ENCODE peak calls at places on chromosomes 16 and 17, in ten cellular contexts. W, L, N, C, F, E, H, K, D and V are unnamed samples.

GRCh38 chr17:74140282-74140681 is 63.2 kb upstream of the RPL38 start:
- DNase-seq in L (no peak), N (no peak), K (no peak), H (no peak), C (no peak), E (no peak), W (no peak), F (no peak), D (no peak), V (no peak)

GRCh38 chr17:4233668-4234258 is 30.0 kb downstream of the ANKFY1 start:
- DNase-seq in K (no peak), N (no peak), D (no peak), W (no peak), C (no peak), F (no peak), H (no peak), L (no peak), E (no peak), V (no peak)

GRCh38 chr16:19138601-19139000 is 24.8 kb downstream of the ITPRIPL2 start:
- DNase-seq in F (no peak), D (no peak), K (no peak), E (no peak), W (peak; percentile 66), L (no peak), H (peak; percentile 94), N (peak; percentile 96), C (peak; percentile 72), V (no peak)

GRCh38 chr16:9522589-9522988 is 431.1 kb downstream of the HAPSTR1 start:
- DNase-seq in K (no peak), H (no peak), L (no peak), W (no peak), N (no peak), C (no peak), F (no peak), E (no peak), D (no peak), V (no peak)

GRCh38 chr16:14013571-14014283 is 57.4 kb upstream of the MRTFB start:
- DNase-seq in D (peak; percentile 70), W (peak; percentile 42), E (no peak), C (no peak), F (no peak), L (no peak), K (no peak), N (peak; percentile 65), H (no peak), V (no peak)

GRCh38 chr17:61139219-61139618 is 260.4 kb upstream of the TBX2 start:
- DNase-seq in H (peak; percentile 74), N (no peak), L (peak; percentile 23), K (no peak), W (no peak), C (no peak), E (peak; percentile 15), F (peak; percentile 88), D (no peak), V (no peak)

GRCh38 chr17:72092710-72093322 is 28.0 kb upstream of the SOX9 start:
- DNase-seq in K (no peak), N (no peak), D (no peak), W (no peak), H (no peak), C (no peak), L (no peak), F (no peak), E (no peak), V (no peak)

GRCh38 chr16:73483076-73483791 is 435.3 kb upstream of the ZFHX3 start:
- DNase-seq in L (no peak), F (no peak), H (no peak), C (no peak), E (no peak), K (no peak), W (no peak), D (no peak), N (no peak), V (no peak)

GRCh38 chr16:149024-149675 is 3.3 kb upstream of the HBZ start:
- DNase-seq in L (no peak), H (no peak), E (no peak), K (no peak), N (no peak), F (no peak), C (no peak), W (no peak), D (peak; percentile 17), V (no peak)

GRCh38 chr17:78645421-78646295 is 68.5 kb upstream of the DNAH17 start:
- DNase-seq in N (peak; percentile 29), D (no peak), H (peak; percentile 46), E (peak; percentile 48), K (no peak), W (peak; percentile 78), F (peak; percentile 31), L (peak; percentile 25), C (peak; percentile 90), V (peak; percentile 88)

GRCh38 chr16:66152841-66153525 is 213.5 kb upstream of the CDH5 start:
- DNase-seq in W (no peak), C (no peak), E (no peak), H (no peak), D (peak; percentile 23), L (no peak), F (no peak), N (no peak), K (no peak), V (no peak)

GRCh38 chr17:4007346-4008081 is 43.3 kb upstream of the ATP2A3 start:
- DNase-seq in C (no peak), W (no peak), N (no peak), F (no peak), H (no peak), D (no peak), E (no peak), L (no peak), K (no peak), V (no peak)

GRCh38 chr16:72902276-72902675 is 145.7 kb downstream of the ZFHX3 start:
- DNase-seq in N (no peak), L (no peak), D (no peak), H (no peak), W (no peak), F (no peak), C (no peak), K (no peak), E (no peak), V (no peak)

GRCh38 chr17:78741644-78742284 is 40.3 kb downstream of the CYTH1 start:
- DNase-seq in K (no peak), L (no peak), N (no peak), E (no peak), H (no peak), W (no peak), D (no peak), C (no peak), F (no peak), V (no peak)

GRCh38 chr16:31301708-31302400 is 42.1 kb downstream of the ITGAM start:
- DNase-seq in K (no peak), C (no peak), W (no peak), H (no peak), F (peak; percentile 90), D (no peak), E (no peak), N (no peak), L (no peak), V (no peak)

GRCh38 chr17:16352838-16353701 is at the start of gene CENPV:
- DNase-seq in L (peak; percentile 53), C (peak; percentile 66), E (peak; percentile 63), F (peak; percentile 18), N (no peak), H (peak; percentile 42), W (peak; percentile 40), D (no peak), K (peak; percentile 59), V (peak; percentile 73)

GRCh38 chr16:17108596-17108995 is 362.2 kb downstream of the XYLT1 start:
- DNase-seq in F (no peak), L (no peak), K (no peak), C (no peak), W (no peak), H (no peak), D (no peak), E (no peak), N (no peak), V (no peak)

GRCh38 chr17:30176845-30177244 is 58.7 kb downstream of the SLC6A4 start:
- DNase-seq in K (no peak), C (no peak), F (no peak), N (no peak), D (no peak), H (no peak), W (no peak), L (no peak), E (no peak), V (no peak)

GRCh38 chr17:34442387-34443111 is 79.5 kb upstream of the CCL1 start:
- DNase-seq in E (no peak), C (no peak), N (no peak), D (no peak), W (no peak), H (no peak), F (no peak), L (no peak), K (no peak), V (peak; percentile 39)

GRCh38 chr16:19851476-19851875 is 33.2 kb downstream of the GPRC5B start:
- DNase-seq in H (peak; percentile 29), W (no peak), E (no peak), F (no peak), K (no peak), D (no peak), L (no peak), C (no peak), N (no peak), V (no peak)

GRCh38 chr17:66171172-66171571 is 20.8 kb downstream of the CEP112 start:
- DNase-seq in K (no peak), F (no peak), H (no peak), W (no peak), E (no peak), C (no peak), N (no peak), L (no peak), D (no peak), V (no peak)

GRCh38 chr17:16480995-16481394 is 11.0 kb downstream of the LRRC75A start:
- DNase-seq in E (no peak), D (no peak), C (no peak), N (no peak), H (no peak), F (no peak), K (no peak), W (no peak), L (no peak), V (no peak)

GRCh38 chr17:44361292-44362055 is 2.2 kb downstream of the FAM171A2 start:
- DNase-seq in C (no peak), W (no peak), H (no peak), E (no peak), F (no peak), K (no peak), D (no peak), N (no peak), L (no peak), V (peak; percentile 25)

GRCh38 chr17:29219378-29220047 is 27.1 kb upstream of the CRYBA1 start:
- DNase-seq in N (peak; percentile 22), H (peak; percentile 78), F (peak; percentile 83), K (peak; percentile 87), D (peak; percentile 66), W (peak; percentile 79), L (peak; percentile 62), E (peak; percentile 52), C (peak; percentile 72), V (no peak)

GRCh38 chr17:28657756-28658155 is 4.0 kb downstream of the SDF2 start:
- DNase-seq in H (peak; percentile 26), K (no peak), F (no peak), D (no peak), W (no peak), L (no peak), N (no peak), C (no peak), E (no peak), V (no peak)

GRCh38 chr16:9199312-9199711 is 107.9 kb downstream of the HAPSTR1 start:
- DNase-seq in D (no peak), H (no peak), C (no peak), W (no peak), E (no peak), K (no peak), F (no peak), L (no peak), N (no peak), V (no peak)

GRCh38 chr17:40069751-40070643 is 7.2 kb downstream of the THRA start:
- DNase-seq in E (no peak), D (no peak), K (no peak), C (no peak), F (peak; percentile 54), W (no peak), L (no peak), N (peak; percentile 75), H (peak; percentile 70), V (no peak)

GRCh38 chr17:27244481-27245223 is 49.3 kb upstream of the WSB1 start:
- DNase-seq in D (peak; percentile 39), L (no peak), K (no peak), N (no peak), E (no peak), H (peak; percentile 85), F (peak; percentile 94), C (peak; percentile 80), W (peak; percentile 74), V (peak; percentile 89)